ENCODE peak calls at places on chromosomes 13 and 19, in four cellular contexts. One of them, this sample, is unnamed.

GRCh38 chr13:97359181-97360057 is 74.5 kb upstream of the RAP2A start:
- DNase-seq in HCT116: peak
- DNase-seq in H1: no peak
- DNase-seq in K562: peak
- DNase-seq in this sample: peak

GRCh38 chr13:110456550-110456949 is 105.0 kb downstream of the RAB20 start:
- DNase-seq in HCT116: no peak
- DNase-seq in H1: no peak
- DNase-seq in K562: no peak
- DNase-seq in this sample: no peak

GRCh38 chr19:56537442-56537841 is 1.3 kb upstream of the ZFP28 start:
- DNase-seq in HCT116: no peak
- DNase-seq in H1: no peak
- DNase-seq in K562: no peak
- DNase-seq in this sample: no peak

GRCh38 chr13:72565893-72566292 is 161.5 kb downstream of the MZT1 start:
- DNase-seq in HCT116: peak
- DNase-seq in H1: no peak
- DNase-seq in K562: peak
- DNase-seq in this sample: peak

GRCh38 chr13:22964245-22964966 is 216.4 kb upstream of the SGCG start:
- DNase-seq in HCT116: no peak
- DNase-seq in H1: no peak
- DNase-seq in K562: no peak
- DNase-seq in this sample: no peak

GRCh38 chr13:49627831-49628652 is at the start of gene ARL11:
- DNase-seq in HCT116: no peak
- DNase-seq in H1: peak
- DNase-seq in K562: peak
- DNase-seq in this sample: no peak

GRCh38 chr13:111115051-111115840 is at the start of gene ARHGEF7:
- DNase-seq in HCT116: no peak
- DNase-seq in H1: peak
- DNase-seq in K562: no peak
- DNase-seq in this sample: no peak

GRCh38 chr13:42899266-42899665 is 92.8 kb downstream of the EPSTI1 start:
- DNase-seq in HCT116: no peak
- DNase-seq in H1: no peak
- DNase-seq in K562: no peak
- DNase-seq in this sample: no peak

GRCh38 chr19:38114651-38115050 is 109.4 kb downstream of the DPF1 start:
- DNase-seq in HCT116: no peak
- DNase-seq in H1: no peak
- DNase-seq in K562: no peak
- DNase-seq in this sample: no peak

GRCh38 chr13:67343777-67344176 is 113.6 kb upstream of the PCDH9 start:
- DNase-seq in HCT116: no peak
- DNase-seq in H1: no peak
- DNase-seq in K562: no peak
- DNase-seq in this sample: no peak

GRCh38 chr13:101331731-101332130 is 84.6 kb downstream of the NALCN start:
- DNase-seq in HCT116: no peak
- DNase-seq in H1: no peak
- DNase-seq in K562: no peak
- DNase-seq in this sample: no peak

DNA sequence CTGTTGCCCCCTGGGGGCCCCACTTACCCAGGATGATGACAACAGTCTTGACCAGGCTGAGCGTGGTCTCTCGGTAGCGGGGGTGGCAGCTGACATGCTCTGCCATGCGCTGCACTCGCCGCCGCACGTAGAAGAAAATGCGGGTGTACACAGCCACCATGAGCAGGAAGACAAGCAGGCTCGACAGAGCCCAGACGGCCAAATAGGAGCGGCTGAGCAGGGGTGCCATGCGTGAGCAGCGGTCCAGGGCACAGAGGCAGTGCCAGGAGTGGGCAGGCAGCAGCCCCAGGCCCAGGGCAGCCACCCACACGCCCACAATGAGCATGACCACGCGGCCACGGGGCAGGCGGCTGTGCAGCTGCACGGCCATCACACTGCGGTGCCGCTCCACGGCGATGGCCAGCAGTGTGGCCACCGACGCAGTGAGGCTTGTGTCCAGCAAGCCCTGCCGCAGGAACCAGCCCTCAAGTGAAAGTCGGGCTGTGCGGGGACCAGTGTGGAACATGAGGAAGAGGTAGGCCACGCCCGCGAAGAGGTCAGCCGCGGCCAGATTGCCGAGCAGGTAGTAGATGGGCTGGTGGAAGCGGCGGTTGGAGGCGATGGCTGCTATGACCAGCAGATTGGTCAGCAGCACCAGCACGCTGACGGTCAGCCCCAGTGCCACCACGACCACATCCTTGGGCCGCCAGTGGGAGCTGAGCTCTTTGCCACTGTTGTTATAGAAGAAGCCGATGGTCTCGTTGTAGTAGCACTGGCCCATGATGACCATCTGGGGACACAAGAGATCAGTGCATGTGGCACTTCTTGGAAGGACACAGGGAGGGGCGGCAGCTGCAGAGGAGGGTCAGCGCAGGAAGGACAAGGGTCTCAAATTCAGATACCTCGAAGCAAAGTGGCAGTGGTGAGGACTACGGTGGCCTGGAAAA is 1.2 kb downstream of the LPAR2 start:
- DNase-seq in HCT116: no peak
- DNase-seq in H1: no peak
- DNase-seq in K562: no peak
- DNase-seq in this sample: no peak
- TF ChIP-seq ZNF274 in HCT116: no peak
- TF ChIP-seq ZNF274 in H1: no peak
- TF ChIP-seq ZNF274 in K562: no peak
- TF ChIP-seq ZNF274 in this sample: no peak

GRCh38 chr19:28488006-28488405 is 724.9 kb downstream of the UQCRFS1 start:
- DNase-seq in HCT116: no peak
- DNase-seq in H1: no peak
- DNase-seq in K562: no peak
- DNase-seq in this sample: no peak
- TF ChIP-seq ZNF274 in HCT116: no peak
- TF ChIP-seq ZNF274 in H1: no peak
- TF ChIP-seq ZNF274 in K562: no peak
- TF ChIP-seq ZNF274 in this sample: no peak

GRCh38 chr19:11373885-11374448 is 499 bp upstream of the SWSAP1 start:
- DNase-seq in HCT116: no peak
- DNase-seq in H1: no peak
- DNase-seq in K562: no peak
- DNase-seq in this sample: no peak

GRCh38 chr19:11377237-11377636 is 2.8 kb downstream of the SWSAP1 start:
- DNase-seq in HCT116: no peak
- DNase-seq in H1: no peak
- DNase-seq in K562: peak
- DNase-seq in this sample: no peak

GRCh38 chr19:11373166-11373884 is 1.1 kb upstream of the SWSAP1 start:
- DNase-seq in HCT116: no peak
- DNase-seq in H1: no peak
- DNase-seq in K562: peak
- DNase-seq in this sample: no peak

GRCh38 chr19:11374449-11375142 is at the start of gene SWSAP1:
- DNase-seq in HCT116: peak
- DNase-seq in H1: peak
- DNase-seq in K562: peak
- DNase-seq in this sample: peak

GRCh38 chr19:11375143-11375948 is 880 bp downstream of the SWSAP1 start:
- DNase-seq in HCT116: no peak
- DNase-seq in H1: peak
- DNase-seq in K562: peak
- DNase-seq in this sample: no peak
- TF ChIP-seq ZNF274 in HCT116: no peak
- TF ChIP-seq ZNF274 in H1: no peak
- TF ChIP-seq ZNF274 in K562: no peak
- TF ChIP-seq ZNF274 in this sample: no peak

GRCh38 chr19:48805452-48805851 is 5.4 kb downstream of the BCAT2 start:
- DNase-seq in HCT116: no peak
- DNase-seq in H1: no peak
- DNase-seq in K562: no peak
- DNase-seq in this sample: no peak

GRCh38 chr19:48804496-48804895 is 6.3 kb downstream of the BCAT2 start:
- DNase-seq in HCT116: no peak
- DNase-seq in H1: no peak
- DNase-seq in K562: no peak
- DNase-seq in this sample: no peak

GRCh38 chr19:48807590-48808308 is 3.1 kb downstream of the BCAT2 start:
- DNase-seq in HCT116: no peak
- DNase-seq in H1: peak
- DNase-seq in K562: peak
- DNase-seq in this sample: no peak

GRCh38 chr19:48806518-48806817 is 4.4 kb downstream of the BCAT2 start:
- DNase-seq in HCT116: no peak
- DNase-seq in H1: peak
- DNase-seq in K562: peak
- DNase-seq in this sample: no peak

DNA sequence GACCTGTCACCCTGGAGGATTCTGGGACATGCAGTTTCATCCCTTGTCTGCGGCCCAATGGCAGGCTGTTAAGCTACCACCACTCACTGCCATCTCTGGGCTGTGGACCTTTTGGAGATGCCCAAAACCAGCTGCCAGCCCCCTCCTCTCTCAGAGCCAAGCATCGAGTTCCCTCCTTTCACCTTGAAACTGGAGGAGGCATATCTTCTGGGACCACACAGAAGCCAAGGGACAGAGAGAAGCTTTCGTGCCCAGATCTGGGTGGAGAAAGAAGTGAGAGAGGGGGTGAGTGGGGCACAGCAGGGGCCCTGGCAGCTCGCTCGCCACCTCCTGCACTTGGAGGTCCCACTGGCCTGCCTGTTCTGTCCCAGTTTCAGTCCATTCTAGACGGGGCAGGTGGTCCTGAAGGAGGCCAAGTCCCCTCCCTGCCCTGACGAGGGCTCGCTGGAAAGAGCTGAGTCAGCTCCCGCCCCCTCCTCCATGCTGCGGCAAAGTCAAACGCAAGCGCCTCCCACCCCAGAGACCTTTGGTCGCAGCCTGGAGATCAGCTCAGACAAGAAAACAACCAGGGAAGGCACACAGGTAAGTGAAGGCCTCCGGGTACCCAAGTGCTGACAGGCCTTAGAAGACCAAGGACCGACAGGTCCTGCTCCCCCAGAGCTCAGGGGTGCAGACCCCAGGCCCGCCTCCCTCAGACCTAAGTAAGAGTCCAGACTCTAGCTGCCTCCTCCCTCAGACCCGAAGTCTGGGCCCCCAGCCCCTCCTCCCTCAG is 3.8 kb downstream of the BCAT2 start:
- DNase-seq in HCT116: no peak
- DNase-seq in H1: peak
- DNase-seq in K562: peak
- DNase-seq in this sample: no peak
- TF ChIP-seq ZNF274 in HCT116: no peak
- TF ChIP-seq ZNF274 in H1: no peak
- TF ChIP-seq ZNF274 in K562: no peak
- TF ChIP-seq ZNF274 in this sample: no peak

GRCh38 chr13:56349866-56350265 is 790.9 kb upstream of the PRR20A start:
- DNase-seq in HCT116: no peak
- DNase-seq in H1: no peak
- DNase-seq in K562: no peak
- DNase-seq in this sample: no peak
- TF ChIP-seq ZNF274 in HCT116: no peak
- TF ChIP-seq ZNF274 in H1: no peak
- TF ChIP-seq ZNF274 in K562: no peak
- TF ChIP-seq ZNF274 in this sample: no peak

DNA sequence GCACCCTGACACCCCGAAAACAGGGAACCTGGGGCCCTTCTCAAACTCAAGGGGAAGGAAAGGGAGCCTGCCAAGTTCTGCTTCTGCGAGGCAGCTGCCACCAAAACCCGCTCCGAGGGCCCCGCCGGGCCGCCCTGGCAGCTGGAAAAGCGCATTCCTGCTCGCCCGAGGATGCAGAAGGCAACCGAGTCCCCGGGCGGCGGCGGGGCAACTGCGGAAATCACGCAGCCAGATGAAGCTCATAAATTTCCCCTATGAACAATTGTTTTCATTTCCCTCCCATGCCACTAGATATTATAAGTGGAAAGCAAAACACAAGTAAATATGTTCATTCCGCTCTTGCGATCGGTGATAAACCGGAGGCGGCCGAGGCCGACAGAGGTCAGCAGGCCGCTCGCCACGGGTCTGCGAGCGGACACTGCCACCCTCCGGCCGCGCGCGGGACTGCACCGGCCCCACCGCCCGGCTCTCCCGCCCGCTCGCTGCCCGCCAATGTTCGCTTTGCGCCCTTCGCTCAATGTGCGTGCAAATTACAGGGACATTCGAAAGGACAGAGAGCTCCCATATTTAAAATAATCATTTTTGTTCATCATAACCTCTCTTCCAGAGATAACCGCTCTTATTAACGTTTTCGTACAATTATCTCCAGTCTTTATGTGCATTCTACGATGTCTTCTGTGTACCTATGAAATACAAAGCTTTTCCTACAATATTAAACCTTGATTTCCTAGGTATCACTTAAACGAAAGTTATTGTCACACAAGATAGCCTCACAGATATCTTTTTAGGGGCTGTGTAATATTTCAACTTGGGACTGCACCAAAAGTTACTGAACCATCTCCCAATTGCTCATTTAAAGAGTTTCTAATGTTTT is 120.8 kb upstream of the ZNF507 start:
- DNase-seq in HCT116: no peak
- DNase-seq in H1: peak
- DNase-seq in K562: peak
- DNase-seq in this sample: peak
- TF ChIP-seq ZNF274 in HCT116: no peak
- TF ChIP-seq ZNF274 in H1: no peak
- TF ChIP-seq ZNF274 in K562: no peak
- TF ChIP-seq ZNF274 in this sample: no peak

GRCh38 chr13:48162182-48162581 is 67.3 kb upstream of the MED4 start:
- DNase-seq in HCT116: no peak
- DNase-seq in H1: no peak
- DNase-seq in K562: no peak
- DNase-seq in this sample: no peak
- TF ChIP-seq ZNF274 in HCT116: no peak
- TF ChIP-seq ZNF274 in H1: no peak
- TF ChIP-seq ZNF274 in K562: no peak
- TF ChIP-seq ZNF274 in this sample: no peak

GRCh38 chr19:3454656-3455392 is 25.5 kb downstream of the SMIM24 start:
- DNase-seq in HCT116: no peak
- DNase-seq in H1: no peak
- DNase-seq in K562: no peak
- DNase-seq in this sample: no peak
- TF ChIP-seq ZNF274 in HCT116: no peak
- TF ChIP-seq ZNF274 in H1: no peak
- TF ChIP-seq ZNF274 in K562: no peak
- TF ChIP-seq ZNF274 in this sample: no peak

This sample was measured in NT2/D1.